ENCODE peak calls at places on chromosome 3, in eight cellular contexts. Y is AG09309; S is Peyer's patch; L is GM13977; P is A673; W is stimulated activated CD4-positive, alpha-beta T cell treated with anti-CD3 and anti-CD28 coated beads, Interleukin-1b, Interleukin-23, amount 100 ng/mL, for 4 hours; Z is ovary; Q is nephron progenitor cell. V is an unnamed sample.

GRCh38 chr3:27723803-27724458 is 1.8 kb upstream of the EOMES start:
- DNase-seq in Y (no peak), S (no peak), L (peak; percentile 22), P (no peak), W (no peak), Z (no peak), Q (no peak), V (no peak)

GRCh38 chr3:95334461-95334860 is 1271.6 kb downstream of the NSUN3 start:
- DNase-seq in Y (no peak), S (no peak), L (no peak), P (no peak), W (no peak), Z (no peak), Q (no peak), V (no peak)

GRCh38 chr3:187616307-187616939 is 53.8 kb downstream of the SST start:
- DNase-seq in Y (peak; percentile 24), S (peak; percentile 19), L (peak; percentile 51), P (peak; percentile 74), W (peak; percentile 38), Z (no peak), Q (peak; percentile 61), V (peak; percentile 63)

GRCh38 chr3:51307458-51307857 is 77.6 kb upstream of the MANF start:
- DNase-seq in Y (no peak), S (no peak), L (no peak), P (no peak), W (no peak), Z (no peak), Q (no peak), V (no peak)

GRCh38 chr3:145696011-145696410 is 465.0 kb downstream of the PLOD2 start:
- DNase-seq in Y (no peak), S (no peak), L (no peak), P (no peak), W (no peak), Z (no peak), Q (no peak), V (no peak)

GRCh38 chr3:108407858-108408257 is 102.5 kb downstream of the MYH15 start:
- DNase-seq in Y (no peak), S (no peak), L (no peak), P (peak; percentile 37), W (no peak), Z (no peak), Q (no peak), V (no peak)

GRCh38 chr3:177982034-177982433 is 554.2 kb upstream of the KCNMB2 start:
- DNase-seq in Y (no peak), S (no peak), L (no peak), P (no peak), W (no peak), Z (no peak), Q (no peak), V (no peak)

GRCh38 chr3:115469649-115470048 is 153.7 kb upstream of the GAP43 start:
- DNase-seq in Y (no peak), S (no peak), L (no peak), P (peak; percentile 91), W (no peak), Z (no peak), Q (no peak), V (no peak)

GRCh38 chr3:183725387-183725786 is 27.8 kb downstream of the YEATS2 start:
- DNase-seq in Y (no peak), S (no peak), L (no peak), P (peak; percentile 77), W (no peak), Z (no peak), Q (no peak), V (no peak)

GRCh38 chr3:57793737-57794187 is 37.7 kb downstream of the SLMAP start:
- DNase-seq in Y (no peak), S (no peak), L (no peak), P (no peak), W (no peak), Z (no peak), Q (no peak), V (no peak)

GRCh38 chr3:193788189-193788946 is 195.4 kb downstream of the OPA1 start:
- DNase-seq in Y (no peak), S (peak; percentile 37), L (peak; percentile 85), P (peak; percentile 76), W (no peak), Z (peak; percentile 57), Q (peak; percentile 68), V (peak; percentile 87)

GRCh38 chr3:89107461-89108035 is at the start of gene EPHA3:
- DNase-seq in Y (peak; percentile 5), S (peak; percentile 24), L (peak; percentile 56), P (peak; percentile 96), W (peak; percentile 29), Z (peak; percentile 38), Q (peak; percentile 84), V (peak; percentile 73)

GRCh38 chr3:187648177-187648576 is 22.0 kb downstream of the SST start:
- DNase-seq in Y (no peak), S (no peak), L (peak; percentile 13), P (no peak), W (no peak), Z (no peak), Q (no peak), V (no peak)

GRCh38 chr3:194577985-194578905 is 55.0 kb downstream of the TMEM44 start:
- DNase-seq in Y (no peak), S (no peak), L (no peak), P (peak; percentile 60), W (peak; percentile 11), Z (no peak), Q (no peak), V (peak; percentile 78)

GRCh38 chr3:96214941-96215340 is 599.5 kb upstream of the EPHA6 start:
- DNase-seq in Y (no peak), S (no peak), L (no peak), P (no peak), W (no peak), Z (no peak), Q (no peak), V (no peak)

GRCh38 chr3:15430624-15431023 is 3.2 kb downstream of the EAF1 start:
- DNase-seq in Y (no peak), S (no peak), L (no peak), P (no peak), W (no peak), Z (no peak), Q (no peak), V (no peak)

GRCh38 chr3:11185564-11186317 is 31.4 kb downstream of the HRH1 start:
- DNase-seq in Y (peak; percentile 96), S (no peak), L (no peak), P (peak; percentile 41), W (no peak), Z (peak; percentile 76), Q (no peak), V (peak; percentile 64)

GRCh38 chr3:14492948-14493881 is 46.9 kb downstream of the GRIP2 start:
- DNase-seq in Y (no peak), S (no peak), L (no peak), P (no peak), W (no peak), Z (peak; percentile 24), Q (no peak), V (no peak)

GRCh38 chr3:158731938-158732855 is at the start of gene RARRES1:
- DNase-seq in Y (no peak), S (peak; percentile 50), L (peak; percentile 84), P (peak; percentile 40), W (peak; percentile 18), Z (peak; percentile 74), Q (peak; percentile 79), V (peak; percentile 88)

GRCh38 chr3:192802957-192803899 is 75.9 kb upstream of the FGF12 start:
- DNase-seq in Y (peak; percentile 25), S (no peak), L (peak; percentile 42), P (peak; percentile 65), W (no peak), Z (no peak), Q (no peak), V (peak; percentile 70)

GRCh38 chr3:173826901-173827609 is 429.5 kb downstream of the NLGN1 start:
- DNase-seq in Y (peak; percentile 10), S (no peak), L (no peak), P (no peak), W (no peak), Z (no peak), Q (no peak), V (peak; percentile 4)

GRCh38 chr3:119497824-119498187 is 541 bp upstream of the TIMMDC1 start:
- DNase-seq in Y (no peak), S (no peak), L (no peak), P (peak; percentile 5), W (no peak), Z (peak; percentile 33), Q (peak; percentile 13), V (peak; percentile 50)

GRCh38 chr3:115099115-115099884 is 47.8 kb downstream of the ZBTB20 start:
- DNase-seq in Y (no peak), S (no peak), L (no peak), P (no peak), W (no peak), Z (no peak), Q (no peak), V (no peak)

GRCh38 chr3:29268651-29269050 is 12.2 kb upstream of the RBMS3 start:
- DNase-seq in Y (no peak), S (no peak), L (no peak), P (no peak), W (no peak), Z (no peak), Q (no peak), V (no peak)

GRCh38 chr3:196995027-196995426 is 26.4 kb upstream of the PIGZ start:
- DNase-seq in Y (no peak), S (no peak), L (no peak), P (no peak), W (no peak), Z (no peak), Q (no peak), V (no peak)

GRCh38 chr3:170043506-170043905 is 5.7 kb downstream of the GPR160 start:
- DNase-seq in Y (no peak), S (no peak), L (no peak), P (no peak), W (no peak), Z (no peak), Q (no peak), V (no peak)